ENCODE peak calls at places on chromosome 20, in seven cellular contexts. T, Y, R, W, Q, Z and A are unnamed samples. For H3K4me1, the result is how much of the 10 kb centered on the place peaks cover.

GRCh38 chr20:5863040-5863811 is 87.1 kb downstream of the TRMT6 start:
- DNase-seq in Q (no peak), Y (no peak), R (peak), Z (peak), T (peak), W (no peak), A (no peak)

GRCh38 chr20:57126481-57127092 is 139.9 kb downstream of the BMP7 start:
- DNase-seq in Y (no peak), R (no peak), T (no peak), Z (no peak), W (no peak), Q (no peak), A (peak)

GRCh38 chr20:32031007-32031958 is 20.8 kb upstream of the HCK start:
- DNase-seq in Z (peak), W (peak), Q (peak), T (peak), Y (peak), R (peak), A (peak)

GRCh38 chr20:49948809-49949507 is 12.8 kb downstream of the RNF114 start:
- DNase-seq in R (no peak), Z (peak), T (no peak), Y (no peak), Q (no peak), W (no peak), A (no peak)

GRCh38 chr20:42635699-42636411 is 553.9 kb downstream of the PTPRT start:
- DNase-seq in Q (peak), T (no peak), R (no peak), W (no peak), Z (no peak), Y (no peak), A (no peak)

GRCh38 chr20:25087186-25087929 is 5.4 kb upstream of the VSX1 start:
- DNase-seq in Z (no peak), T (no peak), W (no peak), R (no peak), Y (no peak), Q (no peak), A (no peak)

GRCh38 chr20:13297105-13297899 is 76.2 kb downstream of the ISM1 start:
- DNase-seq in W (no peak), T (no peak), R (no peak), Q (no peak), Z (no peak), Y (no peak), A (no peak)

GRCh38 chr20:14282140-14282539 is 55.3 kb downstream of the FLRT3 start:
- DNase-seq in Z (no peak), W (no peak), Q (no peak), Y (no peak), T (no peak), R (no peak), A (no peak)

GRCh38 chr20:35539756-35540212 is 2.1 kb upstream of the ERGIC3 start:
- DNase-seq in Z (no peak), Q (peak), Y (peak), W (no peak), T (peak), R (no peak), A (peak)

GRCh38 chr20:44335675-44336074 is 1.2 kb upstream of the R3HDML start:
- DNase-seq in T (no peak), Q (no peak), Z (no peak), W (no peak), R (no peak), Y (no peak), A (peak)
- H3K4me3 ChIP-seq in T (no peak), Q (no peak), Z (no peak), W (no peak), R (no peak), Y (no peak), A (no peak)

GRCh38 chr20:44135811-44136204 is 51.2 kb downstream of the JPH2 start:
- DNase-seq in Q (no peak), R (no peak), Z (no peak), Y (no peak), T (no peak), W (no peak), A (no peak)
- H3K4me1 ChIP-seq in Q (half or more), R (under half), Z (under half), Y (under half), T (under half), W (under half), A (under half)

GRCh38 chr20:47011984-47012383 is 117.3 kb downstream of the EYA2 start:
- DNase-seq in Z (no peak), R (no peak), Q (no peak), Y (no peak), W (no peak), T (no peak), A (no peak)

GRCh38 chr20:47008842-47009518 is 114.3 kb downstream of the EYA2 start:
- DNase-seq in R (no peak), Q (no peak), Z (no peak), Y (peak), W (no peak), T (no peak), A (peak)

GRCh38 chr20:47009784-47010183 is 115.1 kb downstream of the EYA2 start:
- DNase-seq in Z (no peak), Y (no peak), T (no peak), Q (no peak), R (no peak), W (no peak), A (no peak)

GRCh38 chr20:47016068-47016664 is 121.5 kb downstream of the EYA2 start:
- DNase-seq in W (no peak), Z (no peak), Q (peak), R (no peak), T (no peak), Y (no peak), A (peak)

DNA sequence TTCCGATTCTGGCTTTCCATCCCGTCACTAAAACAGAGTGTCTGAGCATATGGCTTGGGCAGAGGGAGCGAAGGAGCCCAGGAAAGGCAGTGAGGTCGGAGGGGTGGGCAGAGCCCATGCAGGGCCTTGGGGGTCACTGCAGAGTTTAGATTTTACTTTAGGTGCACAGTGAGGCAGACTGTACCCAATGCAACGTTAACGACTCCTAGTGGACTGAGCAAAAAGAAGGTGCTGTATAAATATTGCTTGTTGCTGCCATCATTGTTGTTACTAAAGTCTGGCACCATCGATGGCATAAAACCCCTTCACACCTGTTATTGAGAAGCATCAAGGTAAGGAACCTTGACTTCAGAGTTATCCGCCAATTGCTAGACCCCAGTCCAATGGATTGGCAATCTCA is 119.0 kb downstream of the EYA2 start:
- DNase-seq in R (no peak), W (no peak), Z (no peak), T (no peak), Q (no peak), Y (no peak), A (peak)
- TF ChIP-seq CTCF in R (no peak), W (no peak), Z (no peak), T (no peak), Q (no peak), Y (no peak), A (no peak)

GRCh38 chr20:40449974-40450616 is 238.9 kb downstream of the MAFB start:
- DNase-seq in R (no peak), T (no peak), W (no peak), Z (no peak), Q (no peak), Y (no peak), A (no peak)
- H3K4me3 ChIP-seq in R (no peak), T (no peak), W (no peak), Z (no peak), Q (no peak), Y (no peak), A (no peak)

DNA sequence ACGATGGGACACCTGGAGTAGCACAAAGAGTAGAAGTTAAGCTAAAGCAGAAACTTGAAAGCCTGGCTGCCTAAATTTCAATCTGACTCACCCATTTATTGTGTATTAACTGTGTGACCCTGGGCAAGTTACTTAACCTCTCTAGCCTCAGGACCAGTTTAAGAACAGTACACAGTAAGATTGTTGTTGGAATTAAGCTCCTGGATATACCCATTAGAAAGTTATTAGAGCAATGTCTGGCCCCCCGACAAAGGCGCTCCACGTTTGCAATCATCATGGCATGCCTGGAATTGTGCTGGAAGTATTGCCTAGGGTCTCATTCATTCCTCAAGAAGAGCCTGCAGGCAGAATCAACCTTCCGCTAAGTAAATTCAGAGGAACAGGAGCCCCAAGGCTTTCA is 1.4 kb downstream of the SDC4 start:
- DNase-seq in Z (no peak), R (no peak), Y (no peak), W (peak), T (no peak), Q (no peak), A (no peak)
- H3K4me1 ChIP-seq in Z (half or more), R (under half), Y (under half), W (under half), T (half or more), Q (half or more), A (half or more)

DNA sequence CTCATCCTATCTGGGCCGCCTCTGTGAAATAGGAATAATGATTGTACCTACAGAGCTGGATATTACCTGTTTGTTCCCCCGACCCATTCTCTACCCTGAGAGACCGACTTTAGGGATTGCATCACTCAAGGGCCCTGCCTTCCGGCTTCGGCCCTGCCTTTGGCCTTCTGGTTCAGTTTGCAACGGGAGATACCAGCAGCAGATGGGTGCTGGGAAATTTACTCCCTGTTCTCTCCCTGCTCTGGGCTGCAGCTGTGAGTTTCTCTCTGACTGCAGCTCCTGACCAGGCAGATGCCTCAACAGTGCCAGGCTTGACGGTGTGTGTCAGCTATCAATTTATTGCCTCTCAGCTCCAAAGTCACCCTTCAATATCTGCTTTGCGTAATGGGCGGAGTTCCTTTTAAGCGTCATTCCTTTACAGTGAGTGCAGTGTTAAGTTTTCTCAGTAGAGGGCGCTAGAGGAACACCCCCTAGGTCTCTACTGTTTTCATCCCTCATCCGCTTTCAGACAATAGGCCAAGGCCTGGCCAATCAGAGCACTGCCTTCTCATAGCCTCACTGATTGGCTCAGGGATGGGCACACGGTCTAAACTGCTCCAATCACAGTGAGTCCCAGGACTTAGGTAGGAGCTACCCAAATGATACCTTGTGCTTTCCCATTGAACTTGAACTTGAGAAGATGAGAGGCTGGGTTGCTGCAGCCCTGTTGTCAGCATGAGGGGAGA is 30.0 kb downstream of the KCNG1 start:
- DNase-seq in Z (peak), R (no peak), Q (peak), W (no peak), T (no peak), Y (peak), A (no peak)
- TF ChIP-seq CTCF in Z (peak), R (no peak), Q (peak), W (no peak), T (peak), Y (peak), A (peak)

GRCh38 chr20:23632711-23633573 is 4.8 kb downstream of the CST3 start:
- DNase-seq in W (no peak), Z (no peak), R (no peak), Y (no peak), Q (no peak), T (no peak), A (no peak)

GRCh38 chr20:23630392-23630849 is 7.3 kb downstream of the CST3 start:
- DNase-seq in T (no peak), W (no peak), Q (no peak), Y (no peak), R (no peak), Z (no peak), A (no peak)

GRCh38 chr20:23631226-23631822 is 6.4 kb downstream of the CST3 start:
- DNase-seq in Z (no peak), Q (no peak), T (no peak), W (no peak), R (no peak), Y (no peak), A (no peak)

GRCh38 chr20:23634044-23634801 is 3.5 kb downstream of the CST3 start:
- DNase-seq in T (no peak), W (no peak), R (no peak), Q (no peak), Y (no peak), Z (no peak), A (no peak)

GRCh38 chr20:23631981-23632710 is 5.6 kb downstream of the CST3 start:
- DNase-seq in Y (no peak), Z (no peak), W (no peak), R (no peak), T (peak), Q (no peak), A (no peak)
- H3K4me3 ChIP-seq in Y (no peak), Z (no peak), W (no peak), R (no peak), T (no peak), Q (no peak), A (no peak)